ENCODE peak calls at places on chromosomes 7 and 10, in seven cellular contexts. O is AG04450, R is prostate gland, C is lung, B is A549, I is right lobe of liver, X is cardiac muscle cell. N is an unnamed sample.

GRCh38 chr10:24727811-24728210 is 4.1 kb upstream of the ARHGAP21 start:
- DNase-seq in O (no peak), R (no peak), C (no peak), B (peak; percentile 37), I (no peak), X (no peak), N (no peak)

GRCh38 chr10:105974803-105975456 is 1189.6 kb downstream of the SORCS1 start:
- DNase-seq in O (no peak), R (no peak), C (no peak), B (peak; percentile 2), I (peak; percentile 30), X (peak; percentile 52), N (no peak)

GRCh38 chr10:21334891-21335696 is 190.4 kb downstream of the SKIDA1 start:
- DNase-seq in O (no peak), R (peak; percentile 79), C (peak; percentile 52), B (peak; percentile 94), I (no peak), X (peak; percentile 90), N (peak; percentile 42)

GRCh38 chr10:71319042-71319799 is at the start of gene SLC29A3:
- DNase-seq in O (peak; percentile 21), R (peak; percentile 82), C (peak; percentile 73), B (peak; percentile 83), I (peak; percentile 88), X (peak; percentile 89), N (peak; percentile 95)

GRCh38 chr10:88399240-88399639 is 183.9 kb downstream of the RNLS start:
- DNase-seq in O (no peak), R (no peak), C (no peak), B (no peak), I (no peak), X (no peak), N (no peak)

GRCh38 chr10:99372546-99373271 is 43.6 kb downstream of the CNNM1 start:
- DNase-seq in O (no peak), R (no peak), C (no peak), B (no peak), I (no peak), X (peak; percentile 62), N (no peak)

GRCh38 chr10:124602646-124603365 is 141.2 kb downstream of the LHPP start:
- DNase-seq in O (no peak), R (no peak), C (no peak), B (no peak), I (peak; percentile 12), X (no peak), N (peak; percentile 81)

GRCh38 chr7:30091431-30092386 is 43.1 kb upstream of the MTURN start:
- DNase-seq in O (peak; percentile 16), R (no peak), C (no peak), B (peak; percentile 9), I (no peak), X (peak; percentile 88), N (no peak)

GRCh38 chr7:70492641-70493040 is 639.3 kb upstream of the GALNT17 start:
- DNase-seq in O (no peak), R (no peak), C (no peak), B (no peak), I (no peak), X (no peak), N (no peak)

GRCh38 chr7:117248810-117249209 is 74.0 kb downstream of the WNT2 start:
- DNase-seq in O (no peak), R (no peak), C (no peak), B (no peak), I (no peak), X (peak; percentile 4), N (no peak)

GRCh38 chr10:23516530-23516929 is 77.7 kb downstream of the OTUD1 start:
- DNase-seq in O (no peak), R (no peak), C (no peak), B (peak; percentile 10), I (no peak), X (peak; percentile 36), N (no peak)

GRCh38 chr10:119303886-119304285 is 96.5 kb downstream of the GRK5 start:
- DNase-seq in O (no peak), R (no peak), C (no peak), B (peak; percentile 28), I (no peak), X (no peak), N (no peak)

GRCh38 chr7:149196705-149197171 is 1.4 kb downstream of the ZNF282 start:
- DNase-seq in O (no peak), R (no peak), C (no peak), B (peak; percentile 18), I (no peak), X (no peak), N (peak; percentile 72)

GRCh38 chr7:151008143-151008510 is 16.2 kb downstream of the ATG9B start:
- DNase-seq in O (no peak), R (no peak), C (no peak), B (no peak), I (no peak), X (peak; percentile 75), N (no peak)

GRCh38 chr10:95268438-95268837 is 22.4 kb downstream of the PDLIM1 start:
- DNase-seq in O (no peak), R (no peak), C (peak; percentile 50), B (no peak), I (peak; percentile 72), X (peak; percentile 97), N (no peak)

GRCh38 chr7:5780801-5781496 is 514 bp downstream of the RNF216 start:
- DNase-seq in O (no peak), R (peak; percentile 11), C (peak; percentile 36), B (peak; percentile 25), I (peak; percentile 71), X (peak; percentile 36), N (peak; percentile 91)

GRCh38 chr10:12474727-12475414 is 125.5 kb downstream of the CAMK1D start:
- DNase-seq in O (no peak), R (no peak), C (no peak), B (no peak), I (no peak), X (no peak), N (no peak)

GRCh38 chr10:12473491-12473890 is 124.1 kb downstream of the CAMK1D start:
- DNase-seq in O (no peak), R (no peak), C (no peak), B (no peak), I (no peak), X (no peak), N (peak; percentile 64)

GRCh38 chr10:12470719-12471118 is 121.4 kb downstream of the CAMK1D start:
- DNase-seq in O (no peak), R (no peak), C (no peak), B (no peak), I (no peak), X (no peak), N (no peak)

GRCh38 chr10:12469345-12469744 is 120.0 kb downstream of the CAMK1D start:
- DNase-seq in O (no peak), R (no peak), C (no peak), B (peak; percentile 40), I (no peak), X (no peak), N (no peak)

DNA sequence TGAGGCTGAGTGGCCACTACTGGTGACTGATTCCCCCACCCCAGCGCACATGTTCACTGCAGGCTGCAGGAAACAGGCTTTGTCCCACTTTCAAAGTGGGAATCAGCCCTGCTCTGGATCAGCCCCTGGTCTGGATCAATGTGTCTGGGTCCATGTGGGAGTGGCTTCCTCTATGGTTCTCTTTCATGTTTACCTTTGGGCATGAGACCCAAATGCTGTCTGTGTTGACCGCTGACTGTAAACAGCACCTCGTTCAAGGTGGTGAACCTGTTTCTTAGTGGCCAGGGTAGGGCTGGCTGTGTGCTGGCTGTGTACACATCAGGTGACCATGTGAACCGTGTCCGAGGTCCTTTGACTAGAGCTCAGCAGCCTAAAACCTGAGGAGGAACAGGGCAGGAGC is 121.8 kb downstream of the CAMK1D start:
- DNase-seq in O (no peak), R (no peak), C (no peak), B (no peak), I (peak; percentile 35), X (no peak), N (peak; percentile 24)
- H3K27ac ChIP-seq in O (no peak overlapping the region), R (no peak overlapping the region), C (no peak overlapping the region), B (no peak overlapping the region), I (peak overlapping the region; percentile 64), X (no peak overlapping the region), N (no peak overlapping the region)

DNA sequence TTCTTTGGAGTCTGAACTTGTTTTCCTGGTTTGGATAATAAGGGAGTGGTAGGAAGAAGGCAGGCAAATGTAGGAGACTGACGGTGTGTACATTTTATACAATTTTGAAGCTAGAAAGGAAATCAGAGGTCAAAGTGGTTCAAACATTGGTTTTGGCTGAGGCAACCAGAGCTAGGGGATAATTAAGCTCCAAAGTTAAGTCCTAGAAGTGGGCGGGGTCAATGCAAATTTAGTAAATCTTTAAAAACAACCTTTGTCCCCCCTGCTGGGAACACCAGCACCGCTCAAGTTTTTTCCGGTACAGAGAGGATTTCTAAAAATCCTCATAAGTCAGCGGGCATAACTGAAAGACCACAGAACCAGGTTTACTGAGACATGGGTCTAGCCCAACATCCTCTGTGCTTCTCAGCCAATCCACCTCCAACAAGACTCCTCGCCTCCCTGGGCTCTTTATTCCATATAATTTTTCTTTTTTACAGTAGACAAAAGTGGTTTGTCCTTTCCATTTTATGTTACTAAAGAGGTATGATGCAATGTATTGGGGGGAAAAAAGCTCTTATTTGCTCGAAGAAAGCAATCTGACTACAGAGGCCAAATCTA is 1.7 kb downstream of the GLUD1 start:
- DNase-seq in O (no peak), R (peak; percentile 27), C (no peak), B (no peak), I (no peak), X (peak; percentile 42), N (no peak)
- H3K27ac ChIP-seq in O (peak overlapping the region; percentile 23), R (peak overlapping the region; percentile 90), C (no peak overlapping the region), B (peak overlapping the region; percentile 97), I (peak overlapping the region; percentile 84), X (no peak overlapping the region), N (peak overlapping the region; percentile 96)

GRCh38 chr10:79482721-79483120 is 29.6 kb upstream of the EIF5AL1 start:
- DNase-seq in O (no peak), R (no peak), C (no peak), B (no peak), I (no peak), X (no peak), N (no peak)
- H3K27ac ChIP-seq in O (no peak overlapping the region), R (no peak overlapping the region), C (no peak overlapping the region), B (no peak overlapping the region), I (no peak overlapping the region), X (no peak overlapping the region), N (peak overlapping the region; percentile 31)

GRCh38 chr7:51210766-51211165 is 105.8 kb downstream of the COBL start:
- DNase-seq in O (no peak), R (no peak), C (no peak), B (no peak), I (no peak), X (no peak), N (no peak)

GRCh38 chr7:51209426-51209825 is 107.2 kb downstream of the COBL start:
- DNase-seq in O (no peak), R (no peak), C (no peak), B (no peak), I (no peak), X (no peak), N (no peak)

GRCh38 chr7:51214098-51214497 is 102.5 kb downstream of the COBL start:
- DNase-seq in O (no peak), R (no peak), C (no peak), B (no peak), I (no peak), X (no peak), N (no peak)

GRCh38 chr7:51217804-51218203 is 98.8 kb downstream of the COBL start:
- DNase-seq in O (no peak), R (no peak), C (no peak), B (no peak), I (no peak), X (no peak), N (no peak)

DNA sequence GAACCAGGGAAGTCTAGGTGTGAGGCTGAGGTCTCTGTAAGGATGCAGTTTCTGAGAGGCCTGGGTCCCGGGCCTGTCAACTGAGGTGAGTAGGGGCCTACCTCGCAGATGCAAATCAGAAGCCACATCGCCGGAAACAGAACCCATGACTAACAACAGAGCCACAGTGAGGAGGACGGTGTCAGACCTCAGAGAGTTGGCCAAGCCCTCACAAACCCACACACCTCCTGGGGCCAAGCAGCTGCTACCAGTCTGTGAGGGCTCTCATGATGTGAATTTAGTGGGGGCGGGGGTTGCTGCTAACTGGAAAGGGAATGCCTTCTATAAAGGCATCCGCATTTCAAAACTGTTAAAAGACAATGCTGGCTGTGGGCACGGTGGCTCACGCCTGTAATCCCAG is 103.0 kb downstream of the COBL start:
- DNase-seq in O (no peak), R (no peak), C (no peak), B (no peak), I (no peak), X (no peak), N (no peak)
- H3K27ac ChIP-seq in O (no peak overlapping the region), R (no peak overlapping the region), C (no peak overlapping the region), B (no peak overlapping the region), I (no peak overlapping the region), X (no peak overlapping the region), N (no peak overlapping the region)